ENCODE peak calls at places on chromosomes 4 and X, in ten cellular contexts. W, G, Y, S, M, P, N, J, O and T are unnamed samples.

GRCh38 chr4:113996599-113997177 is 17.2 kb upstream of the ARSJ start:
- DNase-seq in W (no peak), G (no peak), Y (no peak), S (no peak), M (no peak), P (no peak), N (no peak), J (peak; percentile 80), O (no peak), T (peak; percentile 73)

GRCh38 chrX:110403839-110404238 is 45.2 kb downstream of the RTL9 start:
- DNase-seq in W (no peak), G (no peak), Y (no peak), S (no peak), M (no peak), P (no peak), N (no peak), J (no peak), O (no peak), T (no peak)

GRCh38 chrX:34893741-34894140 is 48.9 kb upstream of the FAM47B start:
- DNase-seq in W (no peak), G (no peak), Y (no peak), S (no peak), M (no peak), P (no peak), N (no peak), J (no peak), O (no peak), T (no peak)

GRCh38 chr4:105894570-105895323 is 524 bp upstream of the NPNT start:
- DNase-seq in W (no peak), G (no peak), Y (no peak), S (peak; percentile 58), M (no peak), P (peak; percentile 50), N (peak; percentile 73), J (no peak), O (no peak), T (no peak)

GRCh38 chr4:173698557-173699262 is 168.7 kb upstream of the HAND2 start:
- DNase-seq in W (peak; percentile 60), G (no peak), Y (no peak), S (no peak), M (no peak), P (no peak), N (no peak), J (no peak), O (no peak), T (no peak)

GRCh38 chrX:40474205-40474626 is 106.6 kb upstream of the ATP6AP2 start:
- DNase-seq in W (peak; percentile 17), G (no peak), Y (no peak), S (peak; percentile 91), M (no peak), P (peak; percentile 69), N (peak; percentile 99), J (peak; percentile 63), O (no peak), T (no peak)

GRCh38 chrX:47991263-47992092 is 12.3 kb downstream of the ZNF182 start:
- DNase-seq in W (no peak), G (no peak), Y (no peak), S (no peak), M (no peak), P (no peak), N (no peak), J (no peak), O (no peak), T (peak; percentile 39)

GRCh38 chr4:40199179-40199670 is 2.4 kb downstream of the RHOH start:
- DNase-seq in W (no peak), G (no peak), Y (no peak), S (no peak), M (no peak), P (no peak), N (no peak), J (no peak), O (no peak), T (no peak)

GRCh38 chrX:42975906-42976305 is 197.9 kb upstream of the PPP1R2C start:
- DNase-seq in W (no peak), G (no peak), Y (no peak), S (no peak), M (no peak), P (no peak), N (peak; percentile 79), J (no peak), O (no peak), T (no peak)

GRCh38 chrX:54721424-54721823 is 76.6 kb downstream of the ITIH6 start:
- DNase-seq in W (no peak), G (no peak), Y (no peak), S (no peak), M (no peak), P (no peak), N (no peak), J (no peak), O (no peak), T (peak; percentile 34)

GRCh38 chr4:62881901-62882300 is 1527.3 kb downstream of the TECRL start:
- DNase-seq in W (no peak), G (no peak), Y (no peak), S (no peak), M (no peak), P (no peak), N (no peak), J (no peak), O (no peak), T (no peak)

GRCh38 chr4:15907430-15907829 is 31.1 kb downstream of the FGFBP1 start:
- DNase-seq in W (no peak), G (no peak), Y (no peak), S (no peak), M (no peak), P (no peak), N (no peak), J (no peak), O (no peak), T (no peak)

GRCh38 chrX:148804579-148804978 is 304.2 kb downstream of the AFF2 start:
- DNase-seq in W (no peak), G (no peak), Y (no peak), S (no peak), M (no peak), P (no peak), N (no peak), J (no peak), O (no peak), T (no peak)

GRCh38 chrX:74613350-74614192 is 853 bp downstream of the RLIM start:
- DNase-seq in W (no peak), G (no peak), Y (no peak), S (peak; percentile 36), M (no peak), P (peak; percentile 0), N (peak; percentile 71), J (no peak), O (no peak), T (no peak)

GRCh38 chr4:98446499-98447375 is 185.6 kb downstream of the RAP1GDS1 start:
- DNase-seq in W (no peak), G (no peak), Y (no peak), S (no peak), M (peak; percentile 44), P (no peak), N (no peak), J (no peak), O (peak; percentile 63), T (peak; percentile 80)

GRCh38 chr4:169440446-169440845 is 169.7 kb upstream of the SH3RF1 start:
- DNase-seq in W (no peak), G (no peak), Y (no peak), S (no peak), M (no peak), P (no peak), N (no peak), J (no peak), O (no peak), T (no peak)

GRCh38 chr4:157804169-157804543 is 368.7 kb downstream of the GASK1B start:
- DNase-seq in W (no peak), G (no peak), Y (no peak), S (no peak), M (no peak), P (no peak), N (no peak), J (no peak), O (no peak), T (no peak)

GRCh38 chr4:120977435-120977997 is 55.0 kb upstream of the PRDM5 start:
- DNase-seq in W (no peak), G (no peak), Y (no peak), S (peak; percentile 8), M (no peak), P (no peak), N (peak; percentile 14), J (no peak), O (no peak), T (peak; percentile 26)

GRCh38 chr4:48635310-48635709 is 144.8 kb downstream of the FRYL start:
- DNase-seq in W (no peak), G (no peak), Y (no peak), S (no peak), M (peak; percentile 8), P (no peak), N (no peak), J (no peak), O (no peak), T (no peak)

GRCh38 chr4:96145671-96146070 is 305.8 kb downstream of the PDHA2 start:
- DNase-seq in W (no peak), G (no peak), Y (no peak), S (no peak), M (no peak), P (no peak), N (no peak), J (no peak), O (no peak), T (no peak)

GRCh38 chr4:113790478-113790877 is 28.9 kb upstream of the CAMK2D start:
- DNase-seq in W (no peak), G (no peak), Y (no peak), S (no peak), M (no peak), P (no peak), N (no peak), J (no peak), O (no peak), T (no peak)

GRCh38 chr4:111806331-111806730 is 338.9 kb upstream of the FAM241A start:
- DNase-seq in W (no peak), G (no peak), Y (no peak), S (peak; percentile 25), M (no peak), P (no peak), N (peak; percentile 44), J (no peak), O (no peak), T (no peak)

GRCh38 chrX:107710617-107711391 is 64.8 kb downstream of the TSC22D3 start:
- DNase-seq in W (no peak), G (no peak), Y (no peak), S (peak; percentile 44), M (peak; percentile 26), P (no peak), N (peak; percentile 66), J (peak; percentile 36), O (peak; percentile 48), T (peak; percentile 58)

GRCh38 chr4:73068496-73069337 is 799 bp downstream of the COX18 start:
- DNase-seq in W (no peak), G (no peak), Y (no peak), S (no peak), M (no peak), P (peak; percentile 13), N (peak; percentile 54), J (no peak), O (no peak), T (no peak)

GRCh38 chr4:5797866-5798265 is 86.9 kb downstream of the EVC start:
- DNase-seq in W (no peak), G (no peak), Y (no peak), S (peak; percentile 10), M (no peak), P (no peak), N (no peak), J (no peak), O (no peak), T (no peak)

GRCh38 chrX:137051978-137052640 is 18.3 kb upstream of the GPR101 start:
- DNase-seq in W (peak; percentile 52), G (peak; percentile 43), Y (peak; percentile 27), S (peak; percentile 93), M (peak; percentile 68), P (peak; percentile 13), N (peak; percentile 91), J (peak; percentile 6), O (peak; percentile 73), T (no peak)

GRCh38 chr4:1953335-1953734 is 55.4 kb downstream of the NELFA start:
- DNase-seq in W (no peak), G (no peak), Y (no peak), S (no peak), M (no peak), P (no peak), N (no peak), J (no peak), O (no peak), T (no peak)